ENCODE peak calls at places on chromosomes 6 and 20, in six cellular contexts. U, T, C, D, W and G are unnamed samples.

GRCh38 chr20:2051920-2052319 is 49.7 kb upstream of the STK35 start:
- DNase-seq in U (peak; percentile 28), T (no peak), C (no peak), D (no peak), W (no peak), G (no peak)

GRCh38 chr6:63652980-63653379 is 17.4 kb downstream of the PHF3 start:
- DNase-seq in U (no peak), T (no peak), C (no peak), D (no peak), W (no peak), G (no peak)

GRCh38 chr6:73085362-73085975 is 139.8 kb downstream of the KHDC1L start:
- DNase-seq in U (peak; percentile 57), T (no peak), C (no peak), D (no peak), W (no peak), G (peak; percentile 25)

GRCh38 chr6:126170875-126171489 is 168.9 kb upstream of the CENPW start:
- DNase-seq in U (peak; percentile 83), T (no peak), C (no peak), D (peak; percentile 34), W (peak; percentile 64), G (no peak)

GRCh38 chr6:82910818-82911217 is 154.8 kb downstream of the UBE3D start:
- DNase-seq in U (no peak), T (no peak), C (no peak), D (no peak), W (no peak), G (no peak)

GRCh38 chr6:44787254-44787844 is 399.8 kb downstream of the CDC5L start:
- DNase-seq in U (no peak), T (no peak), C (no peak), D (no peak), W (no peak), G (no peak)

GRCh38 chr6:73695619-73696421 is at the start of gene CD109:
- DNase-seq in U (peak; percentile 89), T (peak; percentile 40), C (peak; percentile 73), D (peak; percentile 77), W (peak; percentile 81), G (peak; percentile 84)

GRCh38 chr6:147000545-147001488 is 203.4 kb upstream of the STXBP5 start:
- DNase-seq in U (no peak), T (no peak), C (no peak), D (peak; percentile 77), W (peak; percentile 69), G (peak; percentile 80)

GRCh38 chr20:34037121-34037520 is 43.4 kb downstream of the RALY start:
- DNase-seq in U (no peak), T (no peak), C (no peak), D (no peak), W (peak; percentile 18), G (no peak)

GRCh38 chr6:142304241-142304640 is 2.4 kb downstream of the ADGRG6 start:
- DNase-seq in U (no peak), T (no peak), C (no peak), D (peak; percentile 14), W (no peak), G (no peak)

GRCh38 chr6:154247119-154247814 is 109.3 kb downstream of the IPCEF1 start:
- DNase-seq in U (peak; percentile 56), T (no peak), C (no peak), D (no peak), W (no peak), G (no peak)

GRCh38 chr20:13355386-13355785 is 134.3 kb downstream of the ISM1 start:
- DNase-seq in U (no peak), T (no peak), C (no peak), D (no peak), W (no peak), G (no peak)

GRCh38 chr20:47453167-47453782 is 48.4 kb upstream of the NCOA3 start:
- DNase-seq in U (no peak), T (no peak), C (no peak), D (peak; percentile 77), W (peak; percentile 96), G (peak; percentile 92)

GRCh38 chr6:121482004-121482693 is 46.7 kb downstream of the GJA1 start:
- DNase-seq in U (no peak), T (no peak), C (no peak), D (peak; percentile 34), W (peak; percentile 94), G (peak; percentile 74)

GRCh38 chr20:54350415-54350814 is 125.0 kb upstream of the DOK5 start:
- DNase-seq in U (no peak), T (no peak), C (no peak), D (peak; percentile 56), W (peak; percentile 62), G (peak; percentile 32)

GRCh38 chr20:953742-954141 is 37.6 kb upstream of the ANGPT4 start:
- DNase-seq in U (peak; percentile 47), T (no peak), C (no peak), D (no peak), W (peak; percentile 4), G (no peak)

GRCh38 chr6:100152201-100152600 is 158.2 kb upstream of the MCHR2 start:
- DNase-seq in U (no peak), T (no peak), C (no peak), D (no peak), W (peak; percentile 24), G (no peak)

GRCh38 chr20:3543901-3544507 is 73.2 kb downstream of the ATRN start:
- DNase-seq in U (no peak), T (no peak), C (no peak), D (no peak), W (peak; percentile 39), G (peak; percentile 90)

GRCh38 chr20:14583413-14583812 is 246.0 kb upstream of the FLRT3 start:
- DNase-seq in U (no peak), T (no peak), C (no peak), D (no peak), W (no peak), G (no peak)

GRCh38 chr20:45028424-45029136 is 62.3 kb downstream of the STK4 start:
- DNase-seq in U (no peak), T (no peak), C (no peak), D (no peak), W (no peak), G (no peak)

DNA sequence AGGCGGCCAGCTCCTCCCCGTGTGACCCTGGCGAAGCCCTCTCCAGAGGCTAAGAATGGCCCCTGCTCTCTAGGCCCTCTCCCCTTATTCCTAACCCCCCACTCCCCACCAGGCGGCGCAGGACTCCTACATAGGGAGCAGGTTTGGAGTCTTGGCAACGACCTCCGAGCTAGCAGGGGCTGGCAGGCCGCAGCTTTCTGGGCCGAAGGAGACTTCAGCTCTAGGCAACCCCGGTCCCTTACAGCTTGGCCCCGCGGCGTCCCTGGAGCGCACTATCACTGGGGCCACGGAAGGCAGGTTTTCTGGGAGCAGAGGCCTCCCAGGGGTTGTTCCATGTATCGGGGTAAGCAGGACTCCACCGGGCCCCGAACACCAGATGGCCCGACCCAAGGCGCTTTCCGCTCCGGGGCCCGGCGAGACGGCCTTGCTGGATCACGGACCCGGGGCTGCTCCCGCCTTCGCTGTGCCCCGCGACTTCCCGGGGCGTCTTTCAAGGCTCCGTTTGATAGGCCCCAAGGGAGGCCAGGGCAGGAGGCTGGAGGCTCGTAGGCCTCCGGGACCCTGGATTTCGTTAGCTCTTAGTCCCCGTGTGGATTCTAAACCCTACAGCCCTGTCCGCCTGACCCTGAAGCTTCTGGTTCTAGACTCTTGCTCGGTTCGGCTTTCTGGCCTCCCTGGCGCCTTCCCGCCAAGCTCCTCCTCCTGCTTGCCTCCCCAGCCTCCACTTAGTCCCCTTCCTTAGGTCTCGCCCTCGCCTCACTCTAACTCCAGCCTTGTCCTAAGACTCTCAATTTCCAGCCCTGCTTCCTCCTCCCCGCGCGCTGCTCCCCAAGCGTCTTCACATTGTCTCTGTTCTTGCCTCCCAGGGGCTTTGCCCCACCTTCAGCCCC is 1.9 kb downstream of the SLC32A1 start:
- DNase-seq in U (peak; percentile 96), T (no peak), C (no peak), D (peak; percentile 34), W (no peak), G (no peak)
- TF ChIP-seq CTCF in U (peak; percentile 76), T (peak; percentile 43), C (peak; percentile 9), D (peak; percentile 43), W (peak; percentile 53), G (peak; percentile 40)

GRCh38 chr6:47034919-47035318 is 7.2 kb downstream of the ADGRF1 start:
- DNase-seq in U (peak; percentile 35), T (no peak), C (no peak), D (peak; percentile 84), W (peak; percentile 93), G (peak; percentile 99)

GRCh38 chr6:47031656-47032055 is 10.5 kb downstream of the ADGRF1 start:
- DNase-seq in U (no peak), T (no peak), C (no peak), D (no peak), W (no peak), G (no peak)

GRCh38 chr6:47029865-47030561 is 12.1 kb downstream of the ADGRF1 start:
- DNase-seq in U (no peak), T (no peak), C (no peak), D (no peak), W (no peak), G (no peak)

GRCh38 chr6:47033029-47033796 is 8.9 kb downstream of the ADGRF1 start:
- DNase-seq in U (no peak), T (no peak), C (no peak), D (no peak), W (no peak), G (no peak)

DNA sequence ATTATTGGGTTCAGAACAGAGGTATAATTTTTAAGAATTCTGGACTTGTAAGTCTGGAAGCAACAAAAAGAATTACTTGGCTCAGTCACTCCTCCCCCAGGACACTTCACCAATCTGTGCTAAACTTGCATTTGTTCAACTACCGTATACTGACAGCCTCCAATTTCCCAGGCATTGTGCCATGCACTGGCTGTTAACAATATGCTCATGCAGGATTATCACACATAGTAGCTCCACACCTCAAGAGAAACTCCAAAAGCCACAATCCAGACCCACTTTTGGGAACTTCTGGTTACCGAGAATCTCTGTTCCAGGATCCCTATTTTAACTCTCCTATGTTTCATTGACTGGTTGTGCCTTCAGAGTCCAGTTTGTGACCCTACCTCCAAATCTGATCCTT is 7.7 kb downstream of the ADGRF1 start:
- DNase-seq in U (no peak), T (no peak), C (no peak), D (no peak), W (peak; percentile 10), G (peak; percentile 52)
- H3K4me3 ChIP-seq in U (no peak overlapping the region), T (no peak overlapping the region), C (no peak overlapping the region), D (no peak overlapping the region), W (no peak overlapping the region), G (no peak overlapping the region)

GRCh38 chr6:70289299-70289698 is 13.6 kb downstream of the COL9A1 start:
- DNase-seq in U (peak; percentile 37), T (no peak), C (no peak), D (no peak), W (no peak), G (no peak)
- TF ChIP-seq CTCF in U (peak; percentile 45), T (peak; percentile 40), C (no peak), D (no peak), W (peak; percentile 11), G (peak; percentile 26)

GRCh38 chr20:62926229-62927127 is at the start of gene DIDO1:
- DNase-seq in U (peak; percentile 90), T (peak; percentile 89), C (peak; percentile 96), D (peak; percentile 81), W (peak; percentile 82), G (peak; percentile 83)

GRCh38 chr20:62928246-62928939 is 2.1 kb upstream of the DIDO1 start:
- DNase-seq in U (peak; percentile 86), T (no peak), C (no peak), D (no peak), W (no peak), G (no peak)

GRCh38 chr20:62931464-62931863 is 5.2 kb upstream of the DIDO1 start:
- DNase-seq in U (peak; percentile 67), T (no peak), C (peak; percentile 1), D (no peak), W (no peak), G (no peak)

GRCh38 chr20:62927128-62927705 is 912 bp upstream of the DIDO1 start:
- DNase-seq in U (no peak), T (no peak), C (no peak), D (no peak), W (no peak), G (no peak)

GRCh38 chr20:62929051-62929538 is 2.8 kb upstream of the DIDO1 start:
- DNase-seq in U (peak; percentile 96), T (peak; percentile 77), C (peak; percentile 87), D (peak; percentile 56), W (peak; percentile 62), G (peak; percentile 40)
- H3K4me3 ChIP-seq in U (peak overlapping the region; percentile 95), T (peak overlapping the region; percentile 67), C (peak overlapping the region; percentile 62), D (peak overlapping the region; percentile 64), W (peak overlapping the region; percentile 57), G (peak overlapping the region; percentile 37)